ENCODE peak calls at places on chromosome 16, in six cellular contexts. One of them, this sample, is unnamed.

GRCh38 chr16:5916711-5917191 is 819.2 kb upstream of the EEF2KMT start:
- DNase-seq in skeletal muscle cell: no peak
- DNase-seq in H7: peak
- DNase-seq in GM12865: no peak
- DNase-seq in fibroblast of the aortic adventitia: no peak
- DNase-seq in neural progenitor cell: peak
- DNase-seq in this sample: no peak

GRCh38 chr16:73616186-73616585 is 568.3 kb upstream of the ZFHX3 start:
- DNase-seq in skeletal muscle cell: no peak
- DNase-seq in H7: peak
- DNase-seq in GM12865: peak
- DNase-seq in fibroblast of the aortic adventitia: no peak
- DNase-seq in neural progenitor cell: peak
- DNase-seq in this sample: no peak

GRCh38 chr16:51592013-51592501 is 441.0 kb upstream of the SALL1 start:
- DNase-seq in skeletal muscle cell: no peak
- DNase-seq in H7: no peak
- DNase-seq in GM12865: no peak
- DNase-seq in fibroblast of the aortic adventitia: no peak
- DNase-seq in neural progenitor cell: peak
- DNase-seq in this sample: no peak

GRCh38 chr16:80803341-80804060 is 897 bp downstream of the CDYL2 start:
- DNase-seq in skeletal muscle cell: no peak
- DNase-seq in H7: peak
- DNase-seq in GM12865: peak
- DNase-seq in fibroblast of the aortic adventitia: no peak
- DNase-seq in neural progenitor cell: peak
- DNase-seq in this sample: peak

GRCh38 chr16:25109643-25110042 is 1.9 kb upstream of the LCMT1 start:
- DNase-seq in skeletal muscle cell: peak
- DNase-seq in H7: no peak
- DNase-seq in GM12865: no peak
- DNase-seq in fibroblast of the aortic adventitia: peak
- DNase-seq in neural progenitor cell: no peak
- DNase-seq in this sample: no peak

GRCh38 chr16:81711609-81712329 is 67.3 kb upstream of the PLCG2 start:
- DNase-seq in skeletal muscle cell: peak
- DNase-seq in H7: peak
- DNase-seq in GM12865: no peak
- DNase-seq in fibroblast of the aortic adventitia: peak
- DNase-seq in neural progenitor cell: peak
- DNase-seq in this sample: no peak

GRCh38 chr16:4373356-4373908 is 1.8 kb downstream of the VASN start:
- DNase-seq in skeletal muscle cell: no peak
- DNase-seq in H7: peak
- DNase-seq in GM12865: no peak
- DNase-seq in fibroblast of the aortic adventitia: no peak
- DNase-seq in neural progenitor cell: no peak
- DNase-seq in this sample: no peak

GRCh38 chr16:830871-831570 is 30.5 kb upstream of the GNG13 start:
- DNase-seq in skeletal muscle cell: no peak
- DNase-seq in H7: peak
- DNase-seq in GM12865: no peak
- DNase-seq in fibroblast of the aortic adventitia: no peak
- DNase-seq in neural progenitor cell: no peak
- DNase-seq in this sample: no peak

GRCh38 chr16:67391424-67392300 is 1.6 kb downstream of the TPPP3 start:
- DNase-seq in skeletal muscle cell: no peak
- DNase-seq in H7: peak
- DNase-seq in GM12865: no peak
- DNase-seq in fibroblast of the aortic adventitia: no peak
- DNase-seq in neural progenitor cell: no peak
- DNase-seq in this sample: no peak

GRCh38 chr16:72554935-72555334 is 383.0 kb upstream of the PMFBP1 start:
- DNase-seq in skeletal muscle cell: no peak
- DNase-seq in H7: no peak
- DNase-seq in GM12865: no peak
- DNase-seq in fibroblast of the aortic adventitia: no peak
- DNase-seq in neural progenitor cell: no peak
- DNase-seq in this sample: no peak

GRCh38 chr16:22623351-22623781 is 112.7 kb downstream of the NPIPB5 start:
- DNase-seq in skeletal muscle cell: peak
- DNase-seq in H7: no peak
- DNase-seq in GM12865: no peak
- DNase-seq in fibroblast of the aortic adventitia: peak
- DNase-seq in neural progenitor cell: no peak
- DNase-seq in this sample: no peak

GRCh38 chr16:48013476-48013875 is 142.3 kb downstream of the ABCC12 start:
- DNase-seq in skeletal muscle cell: no peak
- DNase-seq in H7: no peak
- DNase-seq in GM12865: no peak
- DNase-seq in fibroblast of the aortic adventitia: peak
- DNase-seq in neural progenitor cell: no peak
- DNase-seq in this sample: no peak

GRCh38 chr16:8966781-8967436 is 3.2 kb upstream of the USP7 start:
- DNase-seq in skeletal muscle cell: no peak
- DNase-seq in H7: no peak
- DNase-seq in GM12865: no peak
- DNase-seq in fibroblast of the aortic adventitia: no peak
- DNase-seq in neural progenitor cell: no peak
- DNase-seq in this sample: no peak
- H3K4me3 ChIP-seq in skeletal muscle cell: no peak
- H3K4me3 ChIP-seq in H7: no peak
- H3K4me3 ChIP-seq in GM12865: no peak
- H3K4me3 ChIP-seq in fibroblast of the aortic adventitia: no peak
- H3K4me3 ChIP-seq in neural progenitor cell: no peak
- H3K4me3 ChIP-seq in this sample: no peak

GRCh38 chr16:78368121-78369102 is 269.0 kb downstream of the WWOX start:
- DNase-seq in skeletal muscle cell: no peak
- DNase-seq in H7: no peak
- DNase-seq in GM12865: no peak
- DNase-seq in fibroblast of the aortic adventitia: no peak
- DNase-seq in neural progenitor cell: no peak
- DNase-seq in this sample: no peak

GRCh38 chr16:78364501-78364900 is 265.0 kb downstream of the WWOX start:
- DNase-seq in skeletal muscle cell: no peak
- DNase-seq in H7: no peak
- DNase-seq in GM12865: no peak
- DNase-seq in fibroblast of the aortic adventitia: no peak
- DNase-seq in neural progenitor cell: no peak
- DNase-seq in this sample: no peak

GRCh38 chr16:78365376-78365775 is 265.9 kb downstream of the WWOX start:
- DNase-seq in skeletal muscle cell: no peak
- DNase-seq in H7: no peak
- DNase-seq in GM12865: no peak
- DNase-seq in fibroblast of the aortic adventitia: no peak
- DNase-seq in neural progenitor cell: no peak
- DNase-seq in this sample: no peak

GRCh38 chr16:78362736-78363135 is 263.3 kb downstream of the WWOX start:
- DNase-seq in skeletal muscle cell: no peak
- DNase-seq in H7: no peak
- DNase-seq in GM12865: no peak
- DNase-seq in fibroblast of the aortic adventitia: no peak
- DNase-seq in neural progenitor cell: no peak
- DNase-seq in this sample: no peak

DNA sequence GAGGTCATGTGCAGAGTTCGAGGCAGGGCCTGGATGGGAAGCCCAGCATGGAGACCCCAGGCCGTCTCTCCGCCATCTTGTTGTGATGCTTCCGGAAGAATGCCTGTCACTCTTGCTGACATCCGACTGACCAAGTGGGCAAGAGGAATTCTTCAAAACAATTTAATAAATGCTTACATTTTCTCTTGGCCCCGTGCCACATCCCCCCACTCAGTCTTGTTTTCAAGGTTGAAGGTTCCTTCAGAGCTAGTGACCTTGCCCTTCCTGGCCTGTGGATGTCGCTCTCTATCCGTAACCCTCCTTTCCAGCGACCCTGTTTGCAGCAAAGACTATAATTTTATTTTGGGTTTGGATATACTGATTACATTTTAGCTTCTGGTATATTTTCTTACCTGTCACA is 264.4 kb downstream of the WWOX start:
- DNase-seq in skeletal muscle cell: no peak
- DNase-seq in H7: peak
- DNase-seq in GM12865: no peak
- DNase-seq in fibroblast of the aortic adventitia: no peak
- DNase-seq in neural progenitor cell: no peak
- DNase-seq in this sample: no peak
- H3K4me3 ChIP-seq in skeletal muscle cell: no peak
- H3K4me3 ChIP-seq in H7: no peak
- H3K4me3 ChIP-seq in GM12865: no peak
- H3K4me3 ChIP-seq in fibroblast of the aortic adventitia: no peak
- H3K4me3 ChIP-seq in neural progenitor cell: no peak
- H3K4me3 ChIP-seq in this sample: no peak

DNA sequence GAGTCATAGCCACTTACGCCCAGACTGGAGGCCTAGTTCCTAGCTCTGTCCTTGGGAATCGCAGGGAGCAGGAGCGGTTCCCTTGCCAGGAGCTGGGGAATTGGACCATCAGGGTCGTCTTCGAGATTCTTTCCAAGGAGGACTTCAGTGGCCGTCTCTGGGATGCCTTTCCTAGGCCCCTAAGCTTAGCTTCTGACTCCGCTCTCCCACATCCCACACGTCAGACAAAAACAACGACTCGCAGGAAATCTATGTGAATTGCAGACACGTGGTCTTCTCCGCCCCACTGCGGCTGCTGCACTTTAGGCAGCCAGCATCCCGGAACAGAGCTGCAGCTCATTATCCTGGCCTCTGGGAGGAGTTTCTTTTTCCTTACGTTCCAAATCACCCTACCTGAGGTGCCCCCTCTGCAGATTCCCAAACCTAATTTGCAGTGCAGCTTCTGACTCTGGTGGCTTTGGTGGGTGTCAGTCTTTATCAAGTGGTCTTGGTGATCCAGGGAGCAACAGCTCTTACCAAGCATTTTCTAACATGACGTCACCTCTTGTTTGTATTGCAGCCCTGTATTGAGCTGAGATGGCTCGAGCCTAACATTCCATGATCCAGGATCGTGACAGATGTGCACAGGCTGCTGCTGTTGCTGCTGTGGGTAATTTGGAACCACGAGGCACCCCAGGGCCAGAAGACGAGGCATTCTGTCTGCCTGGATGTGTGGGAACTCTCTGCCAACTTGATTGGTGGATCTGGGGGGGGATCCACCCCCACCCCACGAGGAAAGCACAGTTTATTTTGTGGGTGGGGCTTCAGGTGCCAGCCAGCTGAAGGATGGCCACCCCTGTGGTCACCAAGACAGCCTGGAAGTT is 1.1 kb downstream of the KATNB1 start:
- DNase-seq in skeletal muscle cell: peak
- DNase-seq in H7: peak
- DNase-seq in GM12865: peak
- DNase-seq in fibroblast of the aortic adventitia: peak
- DNase-seq in neural progenitor cell: peak
- DNase-seq in this sample: peak
- H3K4me3 ChIP-seq in skeletal muscle cell: peak
- H3K4me3 ChIP-seq in H7: peak
- H3K4me3 ChIP-seq in GM12865: peak
- H3K4me3 ChIP-seq in fibroblast of the aortic adventitia: peak
- H3K4me3 ChIP-seq in neural progenitor cell: peak
- H3K4me3 ChIP-seq in this sample: peak

GRCh38 chr16:84314373-84314772 is 19.7 kb downstream of the WFDC1 start:
- DNase-seq in skeletal muscle cell: no peak
- DNase-seq in H7: no peak
- DNase-seq in GM12865: no peak
- DNase-seq in fibroblast of the aortic adventitia: no peak
- DNase-seq in neural progenitor cell: no peak
- DNase-seq in this sample: no peak

GRCh38 chr16:84314814-84315213 is 20.1 kb downstream of the WFDC1 start:
- DNase-seq in skeletal muscle cell: no peak
- DNase-seq in H7: no peak
- DNase-seq in GM12865: no peak
- DNase-seq in fibroblast of the aortic adventitia: no peak
- DNase-seq in neural progenitor cell: no peak
- DNase-seq in this sample: no peak

GRCh38 chr16:84313921-84314320 is 19.2 kb downstream of the WFDC1 start:
- DNase-seq in skeletal muscle cell: no peak
- DNase-seq in H7: no peak
- DNase-seq in GM12865: no peak
- DNase-seq in fibroblast of the aortic adventitia: no peak
- DNase-seq in neural progenitor cell: no peak
- DNase-seq in this sample: no peak

GRCh38 chr16:84310642-84311041 is 16.0 kb downstream of the WFDC1 start:
- DNase-seq in skeletal muscle cell: no peak
- DNase-seq in H7: no peak
- DNase-seq in GM12865: no peak
- DNase-seq in fibroblast of the aortic adventitia: no peak
- DNase-seq in neural progenitor cell: no peak
- DNase-seq in this sample: no peak

GRCh38 chr16:84312783-84313382 is 18.2 kb downstream of the WFDC1 start:
- DNase-seq in skeletal muscle cell: no peak
- DNase-seq in H7: peak
- DNase-seq in GM12865: no peak
- DNase-seq in fibroblast of the aortic adventitia: no peak
- DNase-seq in neural progenitor cell: peak
- DNase-seq in this sample: no peak
- H3K4me3 ChIP-seq in skeletal muscle cell: no peak
- H3K4me3 ChIP-seq in H7: peak
- H3K4me3 ChIP-seq in GM12865: no peak
- H3K4me3 ChIP-seq in fibroblast of the aortic adventitia: no peak
- H3K4me3 ChIP-seq in neural progenitor cell: peak
- H3K4me3 ChIP-seq in this sample: no peak

GRCh38 chr16:3171855-3172593 is 16.0 kb upstream of the OR1F1 start:
- DNase-seq in skeletal muscle cell: no peak
- DNase-seq in H7: peak
- DNase-seq in GM12865: peak
- DNase-seq in fibroblast of the aortic adventitia: no peak
- DNase-seq in neural progenitor cell: peak
- DNase-seq in this sample: peak
- H3K4me3 ChIP-seq in skeletal muscle cell: no peak
- H3K4me3 ChIP-seq in H7: peak
- H3K4me3 ChIP-seq in GM12865: peak
- H3K4me3 ChIP-seq in fibroblast of the aortic adventitia: no peak
- H3K4me3 ChIP-seq in neural progenitor cell: peak
- H3K4me3 ChIP-seq in this sample: peak

GRCh38 chr16:75065149-75065807 is 51.3 kb downstream of the LDHD start:
- DNase-seq in skeletal muscle cell: no peak
- DNase-seq in H7: no peak
- DNase-seq in GM12865: no peak
- DNase-seq in fibroblast of the aortic adventitia: no peak
- DNase-seq in neural progenitor cell: no peak
- DNase-seq in this sample: peak

GRCh38 chr16:75062944-75063444 is 53.6 kb downstream of the LDHD start:
- DNase-seq in skeletal muscle cell: no peak
- DNase-seq in H7: no peak
- DNase-seq in GM12865: no peak
- DNase-seq in fibroblast of the aortic adventitia: no peak
- DNase-seq in neural progenitor cell: no peak
- DNase-seq in this sample: no peak

GRCh38 chr16:75065808-75066149 is 50.8 kb downstream of the LDHD start:
- DNase-seq in skeletal muscle cell: no peak
- DNase-seq in H7: no peak
- DNase-seq in GM12865: no peak
- DNase-seq in fibroblast of the aortic adventitia: no peak
- DNase-seq in neural progenitor cell: no peak
- DNase-seq in this sample: no peak

GRCh38 chr16:75063549-75064082 is 53.0 kb downstream of the LDHD start:
- DNase-seq in skeletal muscle cell: no peak
- DNase-seq in H7: no peak
- DNase-seq in GM12865: no peak
- DNase-seq in fibroblast of the aortic adventitia: no peak
- DNase-seq in neural progenitor cell: no peak
- DNase-seq in this sample: no peak

GRCh38 chr16:75064403-75065148 is 52.0 kb downstream of the LDHD start:
- DNase-seq in skeletal muscle cell: no peak
- DNase-seq in H7: no peak
- DNase-seq in GM12865: no peak
- DNase-seq in fibroblast of the aortic adventitia: no peak
- DNase-seq in neural progenitor cell: no peak
- DNase-seq in this sample: no peak
- H3K4me3 ChIP-seq in skeletal muscle cell: no peak
- H3K4me3 ChIP-seq in H7: no peak
- H3K4me3 ChIP-seq in GM12865: no peak
- H3K4me3 ChIP-seq in fibroblast of the aortic adventitia: no peak
- H3K4me3 ChIP-seq in neural progenitor cell: no peak
- H3K4me3 ChIP-seq in this sample: no peak